ENCODE peak calls at places on chromosome 13, in nine cellular contexts. F is CD8-positive, alpha-beta T cell; V is IMR-90; H is heart left ventricle; L is left ventricle myocardium inferior; M is mucosa of descending colon; G is endodermal cell; U is GM12864; S is body of pancreas. O is an unnamed sample.

GRCh38 chr13:26011996-26012688 is 39.7 kb downstream of the SHISA2 start:
- DNase-seq in H (no peak), V (no peak), M (peak), F (peak), L (no peak), G (no peak), U (no peak), S (no peak), O (peak)

GRCh38 chr13:48990900-48991299 is 15.2 kb downstream of the FNDC3A start:
- DNase-seq in S (no peak), H (no peak), F (no peak), V (no peak), G (no peak), U (no peak), M (no peak), L (no peak), O (no peak)

GRCh38 chr13:109348514-109349340 is 437.7 kb downstream of the IRS2 start:
- DNase-seq in H (no peak), V (peak), S (no peak), M (no peak), G (no peak), U (no peak), L (no peak), F (no peak), O (no peak)

GRCh38 chr13:29472317-29472961 is 123.0 kb downstream of the SLC7A1 start:
- DNase-seq in V (peak), G (peak), H (no peak), S (peak), U (peak), F (peak), M (peak), L (no peak), O (peak)

GRCh38 chr13:34571716-34572115 is 370.4 kb upstream of the NBEA start:
- DNase-seq in S (no peak), U (no peak), V (no peak), L (no peak), F (no peak), G (no peak), M (no peak), H (no peak), O (no peak)

GRCh38 chr13:74774252-74774651 is 640.0 kb upstream of the KLF12 start:
- DNase-seq in F (no peak), H (no peak), L (no peak), U (no peak), M (no peak), G (no peak), S (no peak), V (peak), O (no peak)

GRCh38 chr13:21971662-21972635 is 301.1 kb downstream of the FGF9 start:
- DNase-seq in S (no peak), V (peak), F (no peak), G (no peak), H (peak), U (no peak), M (no peak), L (no peak), O (no peak)

GRCh38 chr13:27359203-27359821 is 65.1 kb upstream of the GTF3A start:
- DNase-seq in G (peak), V (peak), F (peak), M (peak), L (peak), S (peak), H (peak), U (no peak), O (peak)

GRCh38 chr13:48429036-48429435 is 16.1 kb upstream of the LPAR6 start:
- DNase-seq in F (no peak), H (no peak), U (no peak), G (no peak), S (no peak), V (no peak), M (no peak), L (no peak), O (no peak)

GRCh38 chr13:80499536-80500280 is 158.8 kb upstream of the SPRY2 start:
- DNase-seq in G (no peak), M (no peak), V (no peak), U (no peak), L (no peak), H (no peak), S (no peak), F (no peak), O (no peak)

GRCh38 chr13:73397486-73398020 is 338.7 kb downstream of the KLF5 start:
- DNase-seq in L (no peak), F (no peak), M (peak), H (no peak), G (no peak), U (no peak), V (no peak), S (no peak), O (no peak)

GRCh38 chr13:80363890-80364503 is 23.1 kb upstream of the SPRY2 start:
- DNase-seq in M (no peak), F (no peak), S (no peak), G (no peak), V (peak), L (no peak), H (no peak), U (no peak), O (peak)

GRCh38 chr13:36363464-36363863 is 17.3 kb upstream of the SPART start:
- DNase-seq in F (no peak), H (no peak), S (no peak), G (no peak), U (no peak), M (no peak), L (no peak), V (no peak), O (no peak)

GRCh38 chr13:46546084-46546786 is 6.7 kb upstream of the LRCH1 start:
- DNase-seq in V (no peak), H (no peak), G (no peak), L (no peak), S (no peak), M (no peak), F (no peak), U (no peak), O (no peak)

GRCh38 chr13:35881360-35881759 is 249.8 kb downstream of the DCLK1 start:
- DNase-seq in G (no peak), U (no peak), S (no peak), L (no peak), H (no peak), V (peak), M (no peak), F (no peak), O (no peak)

GRCh38 chr13:91398413-91399188 is at the start of gene GPC5:
- DNase-seq in S (peak), F (peak), G (peak), V (peak), U (peak), H (peak), L (peak), M (peak), O (peak)

GRCh38 chr13:84912720-84913119 is 886.5 kb downstream of the SLITRK6 start:
- DNase-seq in S (no peak), V (no peak), L (no peak), G (no peak), H (no peak), U (no peak), F (no peak), M (no peak), O (no peak)

GRCh38 chr13:84917252-84917878 is 881.9 kb downstream of the SLITRK6 start:
- DNase-seq in L (no peak), S (no peak), M (no peak), H (no peak), V (peak), G (no peak), F (no peak), U (no peak), O (no peak)
- TF ChIP-seq CTCF in L (peak), S (peak), M (no peak), H (peak), V (peak), G (peak), F (no peak), U (no peak), O (peak)

GRCh38 chr13:111420113-111420876 is 99.9 kb downstream of the TEX29 start:
- DNase-seq in G (peak), V (no peak), M (no peak), U (no peak), H (no peak), S (no peak), F (no peak), L (no peak), O (no peak)

GRCh38 chr13:111423168-111423785 is 102.8 kb downstream of the TEX29 start:
- DNase-seq in V (no peak), L (no peak), G (no peak), U (no peak), F (no peak), H (no peak), M (no peak), S (no peak), O (no peak)

GRCh38 chr13:111424134-111424533 is 103.7 kb downstream of the TEX29 start:
- DNase-seq in H (no peak), M (no peak), U (no peak), V (no peak), L (no peak), G (no peak), S (no peak), F (no peak), O (no peak)

GRCh38 chr13:111422352-111422751 is 101.9 kb downstream of the TEX29 start:
- DNase-seq in U (no peak), S (no peak), M (no peak), F (no peak), L (no peak), H (no peak), V (no peak), G (peak), O (no peak)

GRCh38 chr13:111421216-111421615 is 100.8 kb downstream of the TEX29 start:
- DNase-seq in S (no peak), F (no peak), U (no peak), M (no peak), L (no peak), G (peak), V (no peak), H (no peak), O (no peak)
- TF ChIP-seq CTCF in S (no peak), F (no peak), U (no peak), M (no peak), L (no peak), G (no peak), V (no peak), H (no peak), O (no peak)

GRCh38 chr13:28401303-28402056 is 93.4 kb downstream of the FLT1 start:
- DNase-seq in S (no peak), H (no peak), G (no peak), V (peak), U (no peak), F (no peak), M (no peak), L (no peak), O (peak)
- TF ChIP-seq CTCF in S (no peak), H (no peak), G (no peak), V (no peak), U (no peak), F (no peak), M (no peak), L (no peak), O (no peak)

GRCh38 chr13:52848455-52849190 is at the start of gene PCDH8:
- DNase-seq in G (peak), L (no peak), H (no peak), V (no peak), M (no peak), S (no peak), F (no peak), U (no peak), O (no peak)

GRCh38 chr13:52849727-52850395 is 1.4 kb upstream of the PCDH8 start:
- DNase-seq in M (no peak), F (no peak), H (no peak), L (no peak), S (no peak), U (no peak), G (peak), V (no peak), O (no peak)

GRCh38 chr13:52852444-52852843 is 4.0 kb upstream of the PCDH8 start:
- DNase-seq in H (no peak), U (no peak), V (no peak), G (no peak), L (no peak), F (no peak), S (no peak), M (no peak), O (no peak)

GRCh38 chr13:52851153-52851962 is 2.9 kb upstream of the PCDH8 start:
- DNase-seq in M (peak), S (peak), G (peak), H (peak), L (peak), V (no peak), U (peak), F (no peak), O (peak)

GRCh38 chr13:52850396-52851152 is 2.1 kb upstream of the PCDH8 start:
- DNase-seq in G (peak), S (peak), F (no peak), V (peak), M (peak), L (peak), U (no peak), H (peak), O (peak)
- TF ChIP-seq CTCF in G (peak), S (no peak), F (no peak), V (no peak), M (no peak), L (no peak), U (peak), H (no peak), O (no peak)

GRCh38 chr13:113820813-113821651 is 42.8 kb downstream of the GAS6 start:
- DNase-seq in U (no peak), S (no peak), M (no peak), V (peak), H (peak), F (no peak), G (no peak), L (peak), O (no peak)
- TF ChIP-seq CTCF in U (no peak), S (no peak), M (no peak), V (peak), H (no peak), F (no peak), G (no peak), L (peak), O (no peak)

O was measured in GM10248.